ENCODE peak calls at places on chromosomes 4 and X, in nine cellular contexts. R is AG04450, U is lower lobe of right lung, F is neural progenitor cell, P is transverse colon, Z is psoas muscle, A is RWPE1, L is endothelial cell of umbilical vein, G is fibroblast of lung. B is an unnamed sample.

GRCh38 chrX:70088281-70088680 is 26.0 kb downstream of the OTUD6A start:
- DNase-seq in R (no peak), U (no peak), F (no peak), P (no peak), Z (no peak), A (no peak), L (no peak), G (no peak), B (no peak)

GRCh38 chrX:48468693-48469691 is 1.1 kb downstream of the SLC38A5 start:
- DNase-seq in R (no peak), U (no peak), F (peak), P (peak), Z (no peak), A (no peak), L (no peak), G (no peak), B (no peak)

GRCh38 chr4:150178161-150178560 is 99.9 kb downstream of the DCLK2 start:
- DNase-seq in R (peak), U (no peak), F (no peak), P (no peak), Z (no peak), A (no peak), L (no peak), G (peak), B (no peak)

GRCh38 chr4:11715753-11716521 is 287.2 kb upstream of the HS3ST1 start:
- DNase-seq in R (no peak), U (no peak), F (no peak), P (no peak), Z (no peak), A (no peak), L (no peak), G (no peak), B (no peak)

GRCh38 chr4:46934731-46935130 is 25.7 kb upstream of the COX7B2 start:
- DNase-seq in R (no peak), U (no peak), F (no peak), P (peak), Z (no peak), A (no peak), L (no peak), G (no peak), B (no peak)

GRCh38 chrX:67044029-67044653 is 405.3 kb upstream of the EDA2R start:
- DNase-seq in R (no peak), U (no peak), F (no peak), P (no peak), Z (no peak), A (no peak), L (no peak), G (no peak), B (no peak)

GRCh38 chrX:138889152-138889551 is 177.6 kb upstream of the FGF13 start:
- DNase-seq in R (no peak), U (no peak), F (no peak), P (no peak), Z (no peak), A (no peak), L (no peak), G (no peak), B (no peak)

GRCh38 chrX:40176979-40177430 is 79.2 kb upstream of the BCOR start:
- DNase-seq in R (no peak), U (peak), F (peak), P (no peak), Z (peak), A (no peak), L (peak), G (peak), B (no peak)

GRCh38 chrX:154030266-154030665 is 10.6 kb upstream of the IRAK1 start:
- DNase-seq in R (no peak), U (no peak), F (no peak), P (no peak), Z (no peak), A (no peak), L (no peak), G (no peak), B (no peak)

GRCh38 chr4:8702516-8703400 is 110.2 kb downstream of the CPZ start:
- DNase-seq in R (no peak), U (no peak), F (no peak), P (no peak), Z (no peak), A (no peak), L (no peak), G (no peak), B (peak)

GRCh38 chr4:126223784-126224407 is 909.1 kb downstream of the FAT4 start:
- DNase-seq in R (no peak), U (no peak), F (peak), P (no peak), Z (no peak), A (peak), L (peak), G (peak), B (no peak)

GRCh38 chr4:8341691-8342090 is 72.1 kb downstream of the HTRA3 start:
- DNase-seq in R (no peak), U (no peak), F (no peak), P (no peak), Z (peak), A (no peak), L (no peak), G (no peak), B (peak)

GRCh38 chrX:150012647-150013046 is 74.4 kb upstream of the EOLA2 start:
- DNase-seq in R (no peak), U (no peak), F (no peak), P (no peak), Z (no peak), A (no peak), L (no peak), G (peak), B (no peak)

GRCh38 chrX:153727108-153727931 is 2.7 kb downstream of the ABCD1 start:
- DNase-seq in R (no peak), U (peak), F (no peak), P (peak), Z (peak), A (peak), L (peak), G (peak), B (peak)

GRCh38 chr4:828641-829271 is 2.8 kb upstream of the CPLX1 start:
- DNase-seq in R (no peak), U (peak), F (peak), P (no peak), Z (peak), A (no peak), L (no peak), G (no peak), B (no peak)
- TF ChIP-seq CTCF in R (no peak), U (no peak), F (peak), P (no peak), Z (no peak), A (no peak), L (peak), G (peak), B (no peak)

DNA sequence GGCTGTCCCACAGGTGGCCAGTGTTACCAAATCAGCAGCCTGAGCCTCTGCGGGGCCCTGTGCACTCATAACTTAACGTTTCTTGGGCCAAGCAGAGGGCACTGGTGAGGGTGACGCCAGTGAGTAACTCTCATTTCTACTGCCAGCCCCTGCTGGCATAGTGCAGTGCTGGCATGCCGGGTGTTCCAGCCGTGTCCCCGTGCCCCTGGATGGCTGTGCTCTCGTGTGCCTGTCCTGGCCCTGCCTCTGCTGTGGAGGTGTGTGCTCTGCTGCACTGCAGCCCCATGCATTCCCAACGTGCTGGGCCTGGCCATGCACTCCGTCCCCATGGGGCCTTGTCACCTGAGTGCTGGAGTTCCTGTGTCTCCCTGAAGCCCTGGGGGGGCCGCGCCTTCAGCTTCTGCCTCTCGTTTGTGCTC is 14.7 kb downstream of the TBC1D14 start:
- DNase-seq in R (no peak), U (no peak), F (no peak), P (no peak), Z (peak), A (no peak), L (no peak), G (no peak), B (no peak)
- H3K27ac ChIP-seq in R (no peak), U (no peak), F (no peak), P (no peak), Z (peak), A (no peak), L (no peak), G (no peak), B (no peak)

GRCh38 chr4:113901994-113902787 is 77.3 kb downstream of the ARSJ start:
- DNase-seq in R (no peak), U (peak), F (no peak), P (peak), Z (no peak), A (no peak), L (peak), G (no peak), B (no peak)
- TF ChIP-seq CTCF in R (no peak), U (peak), F (no peak), P (peak), Z (no peak), A (no peak), L (no peak), G (no peak), B (no peak)

DNA sequence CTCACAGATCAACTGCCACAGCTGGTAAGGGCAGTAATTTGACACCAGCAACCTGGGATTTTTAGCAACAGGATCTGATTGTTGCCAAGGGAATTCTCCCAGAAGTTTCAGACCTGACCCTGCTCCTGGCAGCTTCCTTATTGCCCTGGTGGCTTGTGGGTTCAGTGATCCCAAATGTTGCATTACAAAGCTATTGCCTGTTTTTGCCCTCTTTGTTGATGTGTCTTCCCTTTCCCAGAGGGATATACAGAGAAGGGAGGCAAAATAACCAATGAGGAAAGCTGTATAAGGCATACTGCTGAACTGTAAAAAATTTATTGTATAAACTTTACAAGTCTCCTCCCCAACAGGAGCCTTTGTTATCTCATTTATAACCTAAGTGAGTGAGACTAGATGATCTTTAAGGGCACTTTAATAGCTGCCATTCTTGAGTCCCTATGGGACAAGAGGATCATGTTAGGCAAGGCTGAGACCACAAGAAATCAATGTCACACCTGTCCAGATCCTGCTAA is 22.2 kb downstream of the VSIG4 start:
- DNase-seq in R (no peak), U (no peak), F (no peak), P (no peak), Z (no peak), A (no peak), L (no peak), G (no peak), B (no peak)
- H3K27ac ChIP-seq in R (no peak), U (peak), F (no peak), P (peak), Z (no peak), A (no peak), L (no peak), G (no peak), B (no peak)

GRCh38 chr4:69708211-69708610 is 52.2 kb downstream of the SULT1B1 start:
- DNase-seq in R (no peak), U (no peak), F (no peak), P (no peak), Z (no peak), A (peak), L (peak), G (peak), B (no peak)
- TF ChIP-seq CTCF in R (no peak), U (no peak), F (no peak), P (no peak), Z (no peak), A (no peak), L (no peak), G (no peak), B (no peak)

GRCh38 chr4:153663667-153664066 is 20.4 kb upstream of the TLR2 start:
- DNase-seq in R (no peak), U (no peak), F (no peak), P (no peak), Z (no peak), A (no peak), L (no peak), G (no peak), B (no peak)

GRCh38 chr4:153655928-153656327 is 28.2 kb upstream of the TLR2 start:
- DNase-seq in R (no peak), U (peak), F (no peak), P (no peak), Z (peak), A (no peak), L (no peak), G (peak), B (peak)

GRCh38 chr4:153661915-153662314 is 22.2 kb upstream of the TLR2 start:
- DNase-seq in R (no peak), U (no peak), F (no peak), P (no peak), Z (no peak), A (no peak), L (no peak), G (no peak), B (no peak)

DNA sequence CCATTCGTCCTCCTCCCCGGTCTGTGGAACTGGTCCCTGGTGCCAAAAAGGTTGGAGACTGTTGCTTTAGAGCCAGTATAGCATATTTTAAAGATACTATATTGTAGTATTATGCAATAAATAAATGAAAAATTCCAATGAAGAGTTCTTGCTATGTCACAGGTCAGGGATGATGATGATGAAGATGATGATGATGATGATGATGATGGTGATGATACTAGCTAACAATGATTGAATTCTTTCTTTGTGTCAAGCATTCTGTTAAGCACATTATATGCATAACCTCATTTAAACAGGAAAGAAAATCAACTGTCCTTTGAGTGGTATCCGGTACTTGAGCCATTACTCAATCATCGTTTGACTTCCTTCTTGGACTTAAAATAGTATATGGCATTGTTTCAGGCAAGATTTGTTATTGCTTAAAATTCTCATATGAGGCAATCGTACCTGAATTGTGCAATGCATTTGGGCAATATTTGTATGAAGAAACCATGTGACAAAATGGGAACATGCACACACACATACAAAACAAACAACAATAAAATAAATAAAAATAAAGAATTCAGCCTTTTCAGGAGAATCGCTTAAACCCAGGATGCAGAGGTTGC is 22.8 kb upstream of the TLR2 start:
- DNase-seq in R (no peak), U (no peak), F (no peak), P (no peak), Z (no peak), A (no peak), L (peak), G (no peak), B (no peak)
- H3K27ac ChIP-seq in R (no peak), U (peak), F (no peak), P (peak), Z (no peak), A (no peak), L (no peak), G (no peak), B (no peak)

GRCh38 chr4:146124023-146124680 is 51.4 kb upstream of the LSM6 start:
- DNase-seq in R (no peak), U (no peak), F (peak), P (no peak), Z (no peak), A (no peak), L (no peak), G (peak), B (no peak)
- TF ChIP-seq CTCF in R (no peak), U (no peak), F (peak), P (no peak), Z (no peak), A (no peak), L (no peak), G (no peak), B (no peak)